ENCODE peak calls at places on chromosome 16, in six cellular contexts. H is K562, Z is WERI-Rb-1, M is PC-9, N is osteoblast, Y is H9. A is an unnamed sample. For H3K27me3, the result is how much of the 10 kb centered on the place peaks cover.

GRCh38 chr16:981695-982151 is at the start of gene SOX8:
- DNase-seq in H (no peak), Z (no peak), M (no peak), N (peak), Y (no peak), A (no peak)

GRCh38 chr16:16021988-16022682 is 72.7 kb downstream of the ABCC1 start:
- DNase-seq in H (peak), Z (peak), M (peak), N (peak), Y (peak), A (peak)

GRCh38 chr16:72990003-72990521 is 57.9 kb downstream of the ZFHX3 start:
- DNase-seq in H (no peak), Z (no peak), M (peak), N (peak), Y (no peak), A (no peak)

GRCh38 chr16:9061358-9061813 is 30.1 kb upstream of the HAPSTR1 start:
- DNase-seq in H (no peak), Z (no peak), M (no peak), N (peak), Y (no peak), A (no peak)

GRCh38 chr16:82184213-82184612 is 14.2 kb upstream of the MPHOSPH6 start:
- DNase-seq in H (no peak), Z (no peak), M (no peak), N (no peak), Y (no peak), A (no peak)

GRCh38 chr16:10314811-10315210 is 71.0 kb upstream of the ATF7IP2 start:
- DNase-seq in H (no peak), Z (no peak), M (no peak), N (peak), Y (no peak), A (no peak)

GRCh38 chr16:77212736-77213541 is 13.7 kb downstream of the SYCE1L start:
- DNase-seq in H (peak), Z (peak), M (peak), N (peak), Y (peak), A (peak)

GRCh38 chr16:14300631-14301149 is 229.6 kb downstream of the MRTFB start:
- DNase-seq in H (peak), Z (peak), M (peak), N (peak), Y (peak), A (peak)

GRCh38 chr16:5396880-5397279 is 299.3 kb upstream of the EEF2KMT start:
- DNase-seq in H (no peak), Z (no peak), M (no peak), N (no peak), Y (no peak), A (no peak)

GRCh38 chr16:53052519-53053501 is at the start of gene CHD9NB:
- DNase-seq in H (no peak), Z (no peak), M (peak), N (peak), Y (no peak), A (peak)

GRCh38 chr16:78684040-78684611 is 584.7 kb downstream of the WWOX start:
- DNase-seq in H (no peak), Z (no peak), M (peak), N (peak), Y (no peak), A (peak)

GRCh38 chr16:70529051-70529777 is 5.6 kb downstream of the SF3B3 start:
- DNase-seq in H (no peak), Z (no peak), M (no peak), N (peak), Y (no peak), A (peak)

GRCh38 chr16:75801307-75801706 is 75.0 kb upstream of the CPHXL start:
- DNase-seq in H (no peak), Z (no peak), M (no peak), N (peak), Y (no peak), A (no peak)

GRCh38 chr16:67296422-67296821 is 17.1 kb downstream of the PLEKHG4 start:
- DNase-seq in H (no peak), Z (no peak), M (peak), N (peak), Y (no peak), A (no peak)

GRCh38 chr16:7888421-7888820 is 555.8 kb downstream of the RBFOX1 start:
- DNase-seq in H (no peak), Z (no peak), M (no peak), N (no peak), Y (no peak), A (no peak)

GRCh38 chr16:87598431-87598830 is 3.9 kb upstream of the JPH3 start:
- DNase-seq in H (no peak), Z (no peak), M (no peak), N (peak), Y (no peak), A (no peak)
- H3K27me3 ChIP-seq in H (under half), Z (under half), M (half or more), N (under half), Y (under half), A (under half)

GRCh38 chr16:50547340-50547865 is 793 bp upstream of the NKD1 start:
- DNase-seq in H (no peak), Z (peak), M (no peak), N (peak), Y (peak), A (peak)
- TF ChIP-seq CTCF in H (no peak), Z (peak), M (no peak), N (no peak), Y (peak), A (peak)

GRCh38 chr16:88087517-88087877 is 136.3 kb downstream of the BANP start:
- DNase-seq in H (no peak), Z (no peak), M (no peak), N (peak), Y (no peak), A (no peak)

GRCh38 chr16:88083582-88083981 is 132.3 kb downstream of the BANP start:
- DNase-seq in H (no peak), Z (no peak), M (no peak), N (peak), Y (no peak), A (no peak)

GRCh38 chr16:88088161-88088581 is 136.9 kb downstream of the BANP start:
- DNase-seq in H (no peak), Z (no peak), M (no peak), N (peak), Y (no peak), A (peak)

GRCh38 chr16:88084881-88085280 is 133.6 kb downstream of the BANP start:
- DNase-seq in H (no peak), Z (no peak), M (no peak), N (peak), Y (no peak), A (no peak)

DNA sequence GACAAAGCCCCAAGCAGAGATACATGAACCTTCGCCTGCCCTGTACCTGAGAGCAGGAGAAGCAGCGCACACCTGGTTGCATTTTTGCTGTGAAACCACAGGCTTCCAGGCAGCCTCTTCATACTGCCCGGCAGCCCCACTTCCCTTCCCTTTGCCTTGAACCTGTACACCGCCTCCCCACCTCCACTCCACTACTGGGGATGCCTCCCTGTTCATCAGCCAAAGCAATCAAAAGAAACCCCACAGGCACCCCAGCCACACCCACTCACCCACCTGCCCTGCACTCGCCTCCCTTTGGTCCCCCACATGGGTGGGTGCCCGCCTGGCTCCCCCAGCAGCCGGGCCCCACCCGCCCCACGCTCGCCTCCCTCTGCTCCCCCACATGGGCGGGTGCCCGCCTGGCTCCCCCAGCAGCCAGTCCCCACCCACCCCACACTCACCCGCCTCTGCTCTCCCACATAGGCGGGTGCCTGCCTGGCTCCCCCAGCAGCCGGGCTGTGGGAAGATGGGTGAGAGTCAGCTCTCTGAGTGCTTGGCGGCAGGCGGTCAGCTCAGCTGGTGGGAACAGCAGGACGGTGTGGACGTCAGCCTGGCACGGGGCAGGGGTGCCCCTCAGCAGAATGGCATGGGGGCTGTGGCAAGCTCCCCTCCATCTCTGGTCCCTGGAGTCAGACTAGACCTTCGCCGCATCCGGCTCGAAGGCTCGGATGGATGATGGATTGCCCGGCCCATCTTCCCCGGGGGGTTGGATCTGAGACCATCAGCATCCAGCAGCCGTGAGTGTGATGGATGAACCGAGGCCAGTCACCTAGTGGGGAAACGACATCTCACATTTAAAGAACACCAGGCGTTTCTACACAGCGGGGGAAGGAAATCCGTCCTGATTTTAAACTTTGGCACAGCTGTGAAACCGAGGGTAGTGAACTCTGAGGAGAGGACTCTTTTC is 135.6 kb downstream of the BANP start:
- DNase-seq in H (no peak), Z (no peak), M (no peak), N (peak), Y (no peak), A (no peak)
- H3K27me3 ChIP-seq in H (half or more), Z (under half), M (under half), N (under half), Y (under half), A (under half)

DNA sequence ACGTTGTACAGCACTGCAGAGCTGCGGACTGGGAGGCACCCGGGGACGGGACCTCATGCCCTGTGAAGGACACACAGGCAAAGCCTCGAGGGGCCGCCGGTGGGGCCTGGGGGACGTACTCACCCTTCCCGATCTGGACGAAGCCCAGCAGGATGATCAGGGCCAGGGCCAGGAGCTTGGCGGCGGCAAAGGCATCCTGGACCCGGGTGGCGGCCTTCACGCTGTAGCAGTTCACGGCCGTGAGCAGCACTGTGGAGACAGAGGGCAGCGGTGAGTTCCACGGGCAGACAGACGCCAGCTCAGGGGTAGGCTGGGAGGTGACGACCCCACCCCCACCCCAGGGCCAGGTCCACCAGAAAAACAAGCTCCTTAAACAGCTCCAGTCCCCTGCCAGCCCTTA is 17.7 kb downstream of the SLC7A5 start:
- DNase-seq in H (no peak), Z (peak), M (no peak), N (peak), Y (no peak), A (no peak)
- TF ChIP-seq CTCF in H (no peak), Z (peak), M (no peak), N (no peak), Y (peak), A (no peak)

DNA sequence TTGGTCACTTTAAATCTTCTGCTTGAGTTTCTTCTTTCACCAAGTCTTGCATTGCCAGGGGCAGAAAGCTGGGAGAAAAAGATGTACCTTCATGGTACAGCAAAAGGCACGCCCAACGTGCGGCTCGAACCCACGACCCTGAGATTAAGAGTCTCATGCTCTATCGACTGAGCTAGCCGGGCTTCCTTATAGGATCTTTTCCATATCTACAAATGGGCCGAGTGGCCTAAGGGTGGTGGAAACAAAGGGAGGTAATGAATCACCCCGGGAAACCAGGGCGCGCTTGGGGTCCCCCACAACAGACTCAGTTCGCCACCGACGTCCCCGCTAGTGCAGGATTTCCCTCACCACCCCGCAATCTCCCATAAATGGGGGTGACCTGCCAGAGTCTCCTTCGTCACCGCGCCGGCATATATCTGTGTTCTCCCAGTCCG is 7.5 kb upstream of the OR1F1 start:
- DNase-seq in H (peak), Z (no peak), M (no peak), N (peak), Y (peak), A (no peak)
- H3K27me3 ChIP-seq in H (under half), Z (half or more), M (under half), N (under half), Y (under half), A (under half)

GRCh38 chr16:51971184-51971583 is 575.8 kb downstream of the TOX3 start:
- DNase-seq in H (no peak), Z (peak), M (no peak), N (no peak), Y (peak), A (no peak)
- TF ChIP-seq CTCF in H (no peak), Z (peak), M (peak), N (no peak), Y (peak), A (peak)

A was measured in Caco-2.